ENCODE peak calls at places on chromosomes 16 and 17, in five cellular contexts. M is PC-3; R is naive thymus-derived CD8-positive, alpha-beta T cell; G is activated T-cell treated with anti-CD3 and anti-CD28 coated beads, Interleukin-2, amount 50 U/mL, for 4 hours; E is CD8-positive, alpha-beta T cell. D is an unnamed sample.

GRCh38 chr17:37092041-37092440 is 143.3 kb downstream of the AATF start:
- ATAC-seq in M (no peak), R (no peak), G (no peak), E (no peak), D (peak; percentile 26)

GRCh38 chr17:38451030-38451839 is 23.0 kb downstream of the ARHGAP23 start:
- ATAC-seq in M (peak; percentile 17), R (no peak), G (no peak), E (no peak), D (no peak)

GRCh38 chr16:8632675-8633182 is 11.2 kb downstream of the METTL22 start:
- ATAC-seq in M (no peak), R (no peak), G (no peak), E (no peak), D (peak; percentile 40)

GRCh38 chr16:55539488-55539887 is 27.0 kb upstream of the CAPNS2 start:
- ATAC-seq in M (no peak), R (no peak), G (no peak), E (no peak), D (no peak)

GRCh38 chr16:88585269-88585668 is 15.1 kb downstream of the ZC3H18 start:
- ATAC-seq in M (no peak), R (no peak), G (no peak), E (no peak), D (no peak)

GRCh38 chr16:50201784-50202183 is 48.7 kb downstream of the TENT4B start:
- ATAC-seq in M (no peak), R (no peak), G (peak; percentile 23), E (no peak), D (no peak)

GRCh38 chr16:56477096-56477878 is 25.9 kb downstream of the OGFOD1 start:
- ATAC-seq in M (peak; percentile 98), R (no peak), G (peak; percentile 81), E (no peak), D (peak; percentile 74)

GRCh38 chr16:5015351-5015750 is 18.4 kb downstream of the NAGPA start:
- ATAC-seq in M (no peak), R (no peak), G (no peak), E (no peak), D (no peak)

GRCh38 chr16:68000024-68000423 is 740 bp upstream of the DPEP2 start:
- ATAC-seq in M (no peak), R (peak; percentile 14), G (peak; percentile 41), E (peak; percentile 8), D (peak; percentile 23)

D was measured in esophagus mucosa.